ENCODE peak calls at places on chromosomes 4 and X, in four cellular contexts. C is SK-N-SH, X is K562, P is HepG2. S is an unnamed sample.
A peak's percentile ranks its signal among the peaks of the same experiment; 100 is the strongest.

GRCh38 chrX:149711545-149712236 is at the start of gene MAGEA11:
- DNase-seq in C (no peak), P (no peak), X (peak; percentile 9), S (no peak)

GRCh38 chr4:119632216-119632615 is 3.6 kb upstream of the PDE5A start:
- DNase-seq in C (no peak), P (no peak), X (no peak), S (no peak)

GRCh38 chrX:96563663-96564062 is 121.0 kb upstream of the DIAPH2 start:
- DNase-seq in X (no peak), P (no peak), C (no peak), S (no peak)

GRCh38 chr4:112523764-112524505 is 8.0 kb upstream of the NEUROG2 start:
- DNase-seq in X (peak; percentile 74), P (peak; percentile 66), C (peak; percentile 36), S (no peak)

GRCh38 chr4:36243355-36244256 is 708 bp downstream of the ARAP2 start:
- DNase-seq in C (peak; percentile 4), X (no peak), P (no peak), S (no peak)

GRCh38 chr4:78299565-78299972 is 242.4 kb downstream of the FRAS1 start:
- DNase-seq in P (peak; percentile 30), X (no peak), C (no peak), S (peak; percentile 23)

GRCh38 chr4:8508731-8509130 is 68.2 kb downstream of the TRMT44 start:
- DNase-seq in C (no peak), X (no peak), P (no peak), S (no peak)

GRCh38 chr4:70868778-70869177 is 29.1 kb upstream of the GRSF1 start:
- DNase-seq in P (no peak), X (no peak), C (no peak), S (no peak)

GRCh38 chrX:16466640-16467432 is 183.1 kb upstream of the S100G start:
- DNase-seq in X (no peak), C (no peak), P (no peak), S (no peak)

DNA sequence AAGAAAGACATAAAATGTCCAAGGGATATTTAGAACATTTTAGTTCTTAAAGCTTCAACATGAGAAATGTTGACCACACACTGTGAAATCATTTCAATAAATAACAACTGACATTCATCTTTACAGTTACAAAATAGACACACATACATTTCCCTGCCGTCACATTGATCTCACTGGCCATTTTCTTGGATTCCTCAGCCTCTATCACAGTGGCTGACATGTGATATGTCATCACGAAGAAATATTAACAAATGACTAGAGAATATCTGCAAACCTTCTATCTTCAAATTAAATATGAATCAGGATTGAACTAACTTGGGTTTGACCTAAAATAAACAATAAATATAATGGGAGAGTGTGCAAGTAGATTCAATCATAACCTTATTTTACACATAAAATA is 1.8 kb downstream of the CXCL2 start:
- DNase-seq in C (no peak), X (no peak), P (no peak), S (no peak)
- TF ChIP-seq MXI1 in C (no peak), X (no peak), P (no peak), S (no peak)

DNA sequence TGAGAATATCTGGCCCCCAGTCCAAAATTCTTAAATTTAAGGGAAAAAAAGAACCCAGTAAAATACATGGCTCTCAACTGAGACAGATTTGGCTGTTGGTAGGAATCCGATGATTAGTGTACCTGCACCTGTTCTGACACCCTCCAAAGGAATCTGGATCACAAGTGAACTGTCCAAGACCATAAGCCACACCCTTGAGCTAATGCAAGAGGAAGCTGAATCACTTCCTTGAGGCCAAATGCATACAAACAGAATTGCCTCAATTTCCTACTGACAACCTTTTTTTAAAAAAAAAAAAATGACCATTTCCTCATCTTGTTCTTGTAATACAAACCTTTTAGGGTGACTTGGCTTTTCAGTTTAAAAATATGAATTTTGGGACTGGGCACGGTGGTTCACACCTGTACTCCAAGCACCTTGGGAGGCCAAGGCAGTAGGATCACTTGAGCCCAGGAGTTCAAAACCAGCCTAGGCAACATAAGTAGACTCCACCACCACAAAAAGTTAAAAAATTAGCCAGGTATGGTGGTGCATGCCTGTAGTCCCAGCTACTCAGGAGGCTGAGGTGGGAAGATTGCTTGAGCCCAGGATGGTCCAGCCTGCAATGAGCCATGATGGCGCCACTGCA is 10.7 kb upstream of the FBXL5 start:
- DNase-seq in C (no peak), P (no peak), X (no peak), S (no peak)
- TF ChIP-seq YY1 in C (no peak), P (no peak), X (no peak), S (no peak)

GRCh38 chr4:180962268-180962667 is 1280.9 kb upstream of the TENM3 start:
- DNase-seq in C (no peak), P (no peak), X (no peak), S (no peak)

DNA sequence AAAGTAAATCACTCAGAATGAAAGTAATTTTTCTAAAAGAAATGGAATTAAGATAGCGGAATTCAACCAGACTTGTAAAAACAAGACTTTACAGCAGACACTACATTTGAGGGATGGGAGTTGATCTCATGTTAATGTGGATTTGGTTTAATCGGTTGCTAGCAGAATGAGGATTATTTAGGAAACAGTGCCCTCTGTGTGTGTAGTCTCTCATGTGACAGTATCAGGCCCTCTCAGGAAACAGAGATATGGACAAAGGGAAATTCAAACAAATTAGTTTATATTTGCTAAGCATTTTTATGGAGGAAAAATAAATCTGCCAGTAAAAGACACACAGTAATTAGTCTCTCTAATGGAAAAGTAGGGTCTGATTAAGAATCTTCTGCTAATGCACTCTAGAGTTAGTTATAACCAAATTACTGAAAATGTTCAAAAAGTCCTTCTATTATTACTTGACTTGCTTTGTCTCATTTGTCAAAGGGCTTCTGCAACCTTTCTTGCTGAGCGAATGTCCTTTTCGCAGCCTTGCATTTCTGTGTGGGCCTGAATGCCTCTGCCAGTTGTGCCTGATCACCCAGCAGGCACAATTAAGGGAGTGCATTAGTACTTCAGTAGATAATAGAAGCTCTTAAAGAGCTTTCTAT is 1282.3 kb upstream of the TENM3 start:
- DNase-seq in C (peak; percentile 34), X (no peak), P (no peak), S (no peak)
- TF ChIP-seq MXI1 in C (peak; percentile 32), X (no peak), P (no peak), S (no peak)

GRCh38 chrX:115560978-115561604 is at the start of gene PLS3:
- DNase-seq in X (no peak), P (peak; percentile 77), C (peak; percentile 85), S (no peak)
- TF ChIP-seq YY1 in X (no peak), P (peak; percentile 62), C (no peak), S (peak; percentile 16)

GRCh38 chr4:95219109-95219508 is 329.7 kb downstream of the UNC5C start:
- DNase-seq in C (no peak), X (no peak), P (no peak), S (no peak)
- TF ChIP-seq MXI1 in C (no peak), X (no peak), P (no peak), S (no peak)

GRCh38 chr4:54146139-54146538 is 46.2 kb downstream of the GSX2 start:
- DNase-seq in C (no peak), X (no peak), P (no peak), S (no peak)
- TF ChIP-seq YY1 in C (no peak), X (no peak), P (no peak), S (no peak)

DNA sequence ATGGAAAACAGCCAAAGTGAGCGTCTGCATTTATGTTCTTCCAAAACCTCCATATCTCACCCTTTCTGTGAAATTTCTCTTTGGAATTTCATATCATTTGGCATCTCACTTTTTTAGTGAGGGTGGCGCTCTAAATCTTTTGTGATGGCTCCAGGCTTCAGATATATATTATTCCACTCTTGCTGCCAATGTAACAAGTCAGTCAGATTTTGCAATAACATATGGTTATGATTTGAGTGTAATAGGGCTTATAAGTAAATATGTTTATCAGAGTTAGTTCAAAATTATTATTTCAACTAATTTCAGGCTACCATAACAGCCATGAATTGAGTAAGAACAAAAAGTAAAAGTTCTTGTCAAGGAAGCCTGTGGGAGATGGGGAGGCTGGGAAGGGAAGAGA is 314.7 kb downstream of the PDGFC start:
- DNase-seq in X (no peak), C (no peak), P (no peak), S (no peak)
- TF ChIP-seq MXI1 in X (no peak), C (no peak), P (no peak), S (no peak)

GRCh38 chr4:17347445-17347844 is 164.4 kb downstream of the QDPR start:
- DNase-seq in C (peak; percentile 46), X (peak; percentile 17), P (peak; percentile 39), S (no peak)
- TF ChIP-seq YY1 in C (no peak), X (no peak), P (no peak), S (no peak)

S was measured in GM12878.